ENCODE peak calls at places on chromosomes 7 and 10, in nine cellular contexts. C is psoas muscle, G is thoracic aorta, H is left lung, J is tibial nerve, E is Karpas-422, A is cardiac muscle cell, B is colonic mucosa, T is tibial artery. Y is an unnamed sample. For H3K36me3 and H3K4me1, the result is how much of the 10 kb centered on the place peaks cover.

GRCh38 chr10:31677198-31678138 is 251.2 kb downstream of the ARHGAP12 start:
- DNase-seq in C (no peak), G (no peak), H (no peak), J (no peak), E (no peak), A (no peak), B (no peak), T (no peak), Y (no peak)

GRCh38 chr10:133026171-133026570 is 61.6 kb upstream of the ADGRA1 start:
- DNase-seq in C (no peak), G (no peak), H (no peak), J (no peak), E (no peak), A (no peak), B (no peak), T (no peak), Y (no peak)

GRCh38 chr7:36315309-36315948 is 74.2 kb upstream of the ANLN start:
- DNase-seq in C (no peak), G (no peak), H (no peak), J (no peak), E (no peak), A (no peak), B (peak), T (no peak), Y (no peak)

GRCh38 chr10:10782603-10783002 is 235.1 kb upstream of the CELF2 start:
- DNase-seq in C (no peak), G (no peak), H (no peak), J (no peak), E (no peak), A (no peak), B (no peak), T (no peak), Y (no peak)

GRCh38 chr10:86966008-86966654 is 2.2 kb upstream of the ADIRF start:
- DNase-seq in C (no peak), G (no peak), H (no peak), J (no peak), E (no peak), A (no peak), B (no peak), T (no peak), Y (no peak)

GRCh38 chr7:26279405-26279804 is 12.3 kb upstream of the SNX10 start:
- DNase-seq in C (no peak), G (no peak), H (no peak), J (no peak), E (peak), A (peak), B (no peak), T (no peak), Y (no peak)

GRCh38 chr10:23643396-23643795 is 204.5 kb downstream of the OTUD1 start:
- DNase-seq in C (no peak), G (no peak), H (peak), J (no peak), E (no peak), A (no peak), B (no peak), T (no peak), Y (no peak)

GRCh38 chr7:4174016-4174415 is 508.1 kb upstream of the FOXK1 start:
- DNase-seq in C (peak), G (no peak), H (no peak), J (no peak), E (no peak), A (no peak), B (no peak), T (no peak), Y (no peak)

GRCh38 chr10:110525349-110526260 is 27.9 kb downstream of the DUSP5 start:
- DNase-seq in C (no peak), G (no peak), H (no peak), J (no peak), E (no peak), A (peak), B (no peak), T (no peak), Y (no peak)

GRCh38 chr10:133458710-133459453 is 5.1 kb downstream of the SCART1 start:
- DNase-seq in C (no peak), G (no peak), H (no peak), J (no peak), E (no peak), A (no peak), B (no peak), T (peak), Y (no peak)

GRCh38 chr7:94376281-94376680 is 18.4 kb upstream of the COL1A2 start:
- DNase-seq in C (no peak), G (no peak), H (no peak), J (no peak), E (no peak), A (no peak), B (no peak), T (no peak), Y (no peak)

GRCh38 chr7:47846117-47846836 is 102.0 kb downstream of the PKD1L1 start:
- DNase-seq in C (no peak), G (no peak), H (no peak), J (no peak), E (no peak), A (peak), B (no peak), T (no peak), Y (no peak)

GRCh38 chr7:140723002-140723401 is 26.5 kb downstream of the NDUFB2 start:
- DNase-seq in C (no peak), G (no peak), H (no peak), J (no peak), E (no peak), A (no peak), B (no peak), T (no peak), Y (no peak)

GRCh38 chr10:121457729-121458128 is 140.5 kb downstream of the FGFR2 start:
- DNase-seq in C (no peak), G (no peak), H (no peak), J (no peak), E (no peak), A (no peak), B (no peak), T (no peak), Y (no peak)

GRCh38 chr10:29957887-29958330 is 101.5 kb downstream of the JCAD start:
- DNase-seq in C (peak), G (peak), H (no peak), J (peak), E (peak), A (peak), B (no peak), T (peak), Y (peak)

GRCh38 chr10:114925675-114926204 is 12.3 kb upstream of the TRUB1 start:
- DNase-seq in C (no peak), G (no peak), H (no peak), J (no peak), E (no peak), A (peak), B (no peak), T (no peak), Y (no peak)

GRCh38 chr7:25952277-25953057 is 199.5 kb upstream of the NFE2L3 start:
- DNase-seq in C (no peak), G (no peak), H (no peak), J (no peak), E (no peak), A (no peak), B (no peak), T (no peak), Y (no peak)

GRCh38 chr7:30665043-30665442 is 17.2 kb downstream of the CRHR2 start:
- DNase-seq in C (no peak), G (no peak), H (no peak), J (no peak), E (no peak), A (no peak), B (no peak), T (no peak), Y (no peak)

GRCh38 chr10:13349776-13350274 is 1.7 kb upstream of the SEPHS1 start:
- DNase-seq in C (peak), G (no peak), H (peak), J (peak), E (no peak), A (peak), B (peak), T (peak), Y (peak)

GRCh38 chr7:47552631-47553030 is 29.3 kb downstream of the TNS3 start:
- DNase-seq in C (peak), G (no peak), H (no peak), J (no peak), E (peak), A (peak), B (no peak), T (no peak), Y (no peak)

GRCh38 chr10:125092564-125093031 is 67.8 kb downstream of the CTBP2 start:
- DNase-seq in C (peak), G (no peak), H (peak), J (no peak), E (no peak), A (no peak), B (no peak), T (peak), Y (no peak)

GRCh38 chr7:128036226-128036940 is 5.1 kb upstream of the LRRC4 start:
- DNase-seq in C (no peak), G (no peak), H (no peak), J (no peak), E (peak), A (no peak), B (no peak), T (no peak), Y (no peak)

GRCh38 chr7:101085000-101085948 is at the start of gene TRIM56:
- DNase-seq in C (peak), G (peak), H (peak), J (peak), E (peak), A (peak), B (peak), T (peak), Y (peak)

GRCh38 chr10:92799591-92799990 is 48.7 kb upstream of the EXOC6 start:
- DNase-seq in C (no peak), G (no peak), H (no peak), J (no peak), E (no peak), A (peak), B (no peak), T (no peak), Y (no peak)

GRCh38 chr10:29057712-29058426 is 231.0 kb upstream of the LYZL1 start:
- DNase-seq in C (no peak), G (no peak), H (no peak), J (no peak), E (no peak), A (peak), B (no peak), T (no peak), Y (no peak)

GRCh38 chr7:116231543-116232401 is 21.4 kb downstream of the TES start:
- DNase-seq in C (no peak), G (no peak), H (no peak), J (no peak), E (no peak), A (peak), B (no peak), T (no peak), Y (no peak)

GRCh38 chr7:47382200-47382599 is 199.7 kb downstream of the TNS3 start:
- DNase-seq in C (peak), G (no peak), H (no peak), J (no peak), E (no peak), A (no peak), B (no peak), T (no peak), Y (no peak)

GRCh38 chr7:66556549-66557213 is 72.0 kb upstream of the KCTD7 start:
- DNase-seq in C (no peak), G (no peak), H (no peak), J (no peak), E (no peak), A (no peak), B (no peak), T (no peak), Y (no peak)

GRCh38 chr7:66553001-66553400 is 75.7 kb upstream of the KCTD7 start:
- DNase-seq in C (no peak), G (no peak), H (no peak), J (no peak), E (no peak), A (no peak), B (no peak), T (no peak), Y (no peak)

GRCh38 chr7:66557214-66558200 is 71.2 kb upstream of the KCTD7 start:
- DNase-seq in C (peak), G (no peak), H (peak), J (peak), E (peak), A (peak), B (peak), T (peak), Y (peak)

GRCh38 chr7:66556177-66556548 is 72.5 kb upstream of the KCTD7 start:
- DNase-seq in C (no peak), G (no peak), H (no peak), J (no peak), E (no peak), A (no peak), B (no peak), T (no peak), Y (no peak)

DNA sequence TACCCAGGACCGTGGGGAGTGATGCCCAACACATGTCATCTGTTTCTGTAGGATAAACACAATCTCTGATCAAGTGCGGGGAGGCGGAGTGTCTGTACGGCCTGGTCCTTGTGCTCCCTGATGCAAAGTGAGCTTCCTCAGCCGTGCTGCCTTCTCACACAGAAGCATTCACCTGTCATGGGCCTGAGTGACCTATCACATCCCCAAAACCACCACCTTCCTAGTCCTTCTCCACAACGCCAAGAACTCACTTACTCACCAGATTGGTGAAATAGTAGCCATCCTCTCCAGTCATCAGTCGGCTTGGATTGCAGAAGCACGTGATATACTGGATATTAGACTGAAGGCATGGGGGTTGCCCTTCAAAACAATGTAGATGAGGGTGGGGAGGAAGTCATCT is 74.4 kb upstream of the KCTD7 start:
- DNase-seq in C (no peak), G (no peak), H (no peak), J (no peak), E (no peak), A (no peak), B (no peak), T (no peak), Y (no peak)
- H3K36me3 ChIP-seq in C (half or more), G (under half), H (half or more), J (under half), E (under half), A (under half), B (under half), T (half or more), Y (under half)

GRCh38 chr10:73902351-73902750 is 8.6 kb upstream of the PLAU start:
- DNase-seq in C (no peak), G (no peak), H (no peak), J (no peak), E (no peak), A (no peak), B (no peak), T (no peak), Y (no peak)
- H3K27ac ChIP-seq in C (no peak), G (no peak), H (no peak), J (no peak), E (no peak), A (no peak), B (no peak), T (no peak), Y (no peak)

DNA sequence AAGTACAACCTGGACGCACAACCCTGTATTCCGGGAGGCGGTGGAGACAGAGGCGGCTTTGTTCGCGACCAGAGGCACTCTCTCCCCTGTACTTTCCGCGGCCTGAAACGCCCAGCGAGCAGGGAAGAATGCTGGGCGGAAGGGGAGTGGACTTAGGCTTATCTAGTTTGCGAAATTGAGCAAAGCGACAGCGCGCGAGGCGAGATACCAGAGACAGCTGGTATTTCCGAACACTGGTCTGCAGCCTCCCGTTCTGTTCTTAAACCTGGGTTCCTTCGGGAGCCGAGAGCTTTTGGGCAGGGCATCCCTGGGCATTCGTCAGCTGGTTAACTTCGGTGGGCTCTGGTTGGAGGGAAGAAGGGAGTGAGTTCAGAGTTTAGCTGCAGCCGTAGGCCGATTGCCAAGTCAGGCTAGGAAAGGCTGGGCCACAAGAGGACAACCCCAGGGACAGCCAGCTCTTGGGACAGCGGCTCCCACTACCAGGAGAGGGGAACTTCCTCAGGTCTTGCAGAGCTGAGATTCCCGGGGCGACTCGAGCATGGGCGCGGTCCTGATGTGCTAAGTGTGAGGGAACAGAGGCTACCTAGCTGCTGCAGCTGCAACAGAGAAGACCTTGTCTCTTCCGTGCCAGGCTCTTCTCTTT is 3.9 kb downstream of the HMX3 start:
- DNase-seq in C (no peak), G (no peak), H (no peak), J (no peak), E (no peak), A (peak), B (peak), T (no peak), Y (no peak)
- H3K4me1 ChIP-seq in C (under half), G (under half), H (half or more), J (half or more), E (under half), A (under half), B (under half), T (under half), Y (under half)

GRCh38 chr10:113880236-113880635 is 25.8 kb downstream of the NHLRC2 start:
- DNase-seq in C (no peak), G (no peak), H (no peak), J (no peak), E (no peak), A (no peak), B (no peak), T (no peak), Y (no peak)

GRCh38 chr10:113879691-113880090 is 25.2 kb downstream of the NHLRC2 start:
- DNase-seq in C (no peak), G (no peak), H (no peak), J (no peak), E (no peak), A (no peak), B (no peak), T (no peak), Y (no peak)

GRCh38 chr10:113876461-113876860 is 22.0 kb downstream of the NHLRC2 start:
- DNase-seq in C (no peak), G (no peak), H (no peak), J (no peak), E (no peak), A (no peak), B (no peak), T (no peak), Y (no peak)

DNA sequence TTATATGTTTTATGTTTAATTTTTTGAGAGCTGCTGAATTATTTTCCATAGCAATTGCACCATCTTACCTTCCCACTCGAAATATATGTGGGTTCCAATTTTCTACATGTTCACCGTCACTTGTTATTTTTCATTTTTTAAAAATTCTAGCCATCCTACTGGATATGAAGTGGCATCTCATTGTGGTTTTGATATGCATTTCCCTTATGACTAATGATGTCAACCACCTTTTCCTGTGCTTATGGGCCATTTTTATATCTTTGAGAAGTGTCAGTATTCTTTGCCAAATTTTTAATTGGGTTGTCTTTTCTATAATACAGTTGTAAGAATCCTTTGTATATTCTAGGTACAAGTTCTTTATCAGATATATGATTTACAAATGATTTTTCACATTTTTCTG is 27.8 kb downstream of the NHLRC2 start:
- DNase-seq in C (no peak), G (no peak), H (no peak), J (no peak), E (no peak), A (no peak), B (no peak), T (no peak), Y (no peak)
- H3K36me3 ChIP-seq in C (half or more), G (under half), H (under half), J (under half), E (under half), A (under half), B (under half), T (under half), Y (half or more)

GRCh38 chr7:142582351-142582750 is 166.9 kb upstream of the PRSS1 start:
- DNase-seq in C (no peak), G (no peak), H (no peak), J (no peak), E (no peak), A (no peak), B (no peak), T (no peak), Y (no peak)

GRCh38 chr7:142579946-142580345 is 169.3 kb upstream of the PRSS1 start:
- DNase-seq in C (no peak), G (no peak), H (no peak), J (no peak), E (no peak), A (no peak), B (no peak), T (no peak), Y (no peak)

GRCh38 chr7:142584765-142585164 is 164.5 kb upstream of the PRSS1 start:
- DNase-seq in C (no peak), G (no peak), H (no peak), J (no peak), E (no peak), A (peak), B (no peak), T (no peak), Y (no peak)

GRCh38 chr7:142583424-142583823 is 165.8 kb upstream of the PRSS1 start:
- DNase-seq in C (peak), G (no peak), H (no peak), J (no peak), E (no peak), A (peak), B (no peak), T (no peak), Y (no peak)

GRCh38 chr7:142581341-142581740 is 167.9 kb upstream of the PRSS1 start:
- DNase-seq in C (no peak), G (no peak), H (peak), J (no peak), E (peak), A (no peak), B (no peak), T (no peak), Y (no peak)
- H3K27ac ChIP-seq in C (no peak), G (no peak), H (no peak), J (no peak), E (no peak), A (no peak), B (no peak), T (no peak), Y (no peak)

DNA sequence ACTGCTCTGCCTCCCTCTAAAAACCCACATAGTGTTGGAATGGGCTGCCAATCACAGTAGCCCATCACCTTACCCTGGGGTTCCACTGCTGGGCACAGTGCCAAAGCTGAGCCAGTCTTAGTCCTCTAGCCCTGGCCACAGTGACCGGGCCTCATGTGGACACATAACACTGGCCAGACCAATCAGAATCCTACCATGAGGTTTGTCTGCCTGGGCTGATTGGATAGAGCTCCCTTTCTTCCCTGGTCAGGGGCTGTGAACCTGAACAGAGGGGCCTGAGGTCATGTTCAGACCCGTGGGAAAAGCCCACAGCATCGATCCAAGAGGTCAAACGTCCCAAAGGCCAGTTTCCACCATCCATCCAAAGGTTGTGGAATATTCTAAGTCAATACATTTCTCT is 6.1 kb downstream of the DLG5 start:
- DNase-seq in C (no peak), G (no peak), H (no peak), J (no peak), E (no peak), A (no peak), B (no peak), T (no peak), Y (no peak)
- H3K4me1 ChIP-seq in C (under half), G (under half), H (under half), J (under half), E (under half), A (under half), B (under half), T (half or more), Y (under half)

GRCh38 chr7:10934292-10934691 is 39.4 kb upstream of the PHF14 start:
- DNase-seq in C (no peak), G (no peak), H (no peak), J (no peak), E (no peak), A (peak), B (no peak), T (no peak), Y (no peak)
- H3K36me3 ChIP-seq in C (half or more), G (under half), H (half or more), J (under half), E (half or more), A (under half), B (under half), T (under half), Y (half or more)